ENCODE peak calls at places on chromosomes 5 and 9, in eight cellular contexts. One of them, this sample, is unnamed.
A peak's percentile ranks its signal among the peaks of the same experiment; 100 is the strongest.

GRCh38 chr9:137294684-137295312 is 7.3 kb downstream of the NRARP start:
- DNase-seq in substantia nigra: no peak
- DNase-seq in lower lobe of right lung: no peak
- DNase-seq in activated CD4-positive, alpha-beta T cell treated with anti-CD3 and anti-CD28 coated beads for 1 hour: no peak
- DNase-seq in WERI-Rb-1: peak; percentile 64
- DNase-seq in KBM-7: no peak
- DNase-seq in CD4-positive, alpha-beta T cell: no peak
- DNase-seq in neural progenitor cell: peak; percentile 44
- DNase-seq in this sample: peak; percentile 55

GRCh38 chr9:22645893-22646292 is 199.3 kb downstream of the DMRTA1 start:
- DNase-seq in lower lobe of right lung: no peak
- DNase-seq in WERI-Rb-1: no peak
- DNase-seq in CD4-positive, alpha-beta T cell: no peak
- DNase-seq in KBM-7: no peak
- DNase-seq in substantia nigra: no peak
- DNase-seq in neural progenitor cell: no peak
- DNase-seq in activated CD4-positive, alpha-beta T cell treated with anti-CD3 and anti-CD28 coated beads for 1 hour: no peak
- DNase-seq in this sample: no peak

GRCh38 chr9:121559183-121559582 is 59.5 kb upstream of the GGTA1 start:
- DNase-seq in activated CD4-positive, alpha-beta T cell treated with anti-CD3 and anti-CD28 coated beads for 1 hour: no peak
- DNase-seq in WERI-Rb-1: no peak
- DNase-seq in KBM-7: peak; percentile 90
- DNase-seq in lower lobe of right lung: no peak
- DNase-seq in substantia nigra: no peak
- DNase-seq in CD4-positive, alpha-beta T cell: no peak
- DNase-seq in neural progenitor cell: no peak
- DNase-seq in this sample: peak; percentile 15

GRCh38 chr9:113837349-113837748 is 38.8 kb upstream of the ZNF618 start:
- DNase-seq in CD4-positive, alpha-beta T cell: no peak
- DNase-seq in neural progenitor cell: no peak
- DNase-seq in substantia nigra: no peak
- DNase-seq in WERI-Rb-1: no peak
- DNase-seq in activated CD4-positive, alpha-beta T cell treated with anti-CD3 and anti-CD28 coated beads for 1 hour: no peak
- DNase-seq in lower lobe of right lung: no peak
- DNase-seq in KBM-7: no peak
- DNase-seq in this sample: no peak

GRCh38 chr9:116550728-116551436 is 136.2 kb upstream of the TRIM32 start:
- DNase-seq in CD4-positive, alpha-beta T cell: no peak
- DNase-seq in neural progenitor cell: peak; percentile 16
- DNase-seq in WERI-Rb-1: no peak
- DNase-seq in lower lobe of right lung: no peak
- DNase-seq in activated CD4-positive, alpha-beta T cell treated with anti-CD3 and anti-CD28 coated beads for 1 hour: no peak
- DNase-seq in KBM-7: no peak
- DNase-seq in substantia nigra: no peak
- DNase-seq in this sample: peak; percentile 71

GRCh38 chr5:173018352-173018751 is 34.8 kb downstream of the ATP6V0E1 start:
- DNase-seq in neural progenitor cell: no peak
- DNase-seq in lower lobe of right lung: no peak
- DNase-seq in activated CD4-positive, alpha-beta T cell treated with anti-CD3 and anti-CD28 coated beads for 1 hour: no peak
- DNase-seq in substantia nigra: no peak
- DNase-seq in KBM-7: no peak
- DNase-seq in CD4-positive, alpha-beta T cell: no peak
- DNase-seq in WERI-Rb-1: no peak
- DNase-seq in this sample: no peak

GRCh38 chr5:79792518-79792917 is 102.9 kb downstream of the CMYA5 start:
- DNase-seq in lower lobe of right lung: no peak
- DNase-seq in activated CD4-positive, alpha-beta T cell treated with anti-CD3 and anti-CD28 coated beads for 1 hour: no peak
- DNase-seq in substantia nigra: no peak
- DNase-seq in WERI-Rb-1: no peak
- DNase-seq in KBM-7: no peak
- DNase-seq in CD4-positive, alpha-beta T cell: no peak
- DNase-seq in neural progenitor cell: no peak
- DNase-seq in this sample: no peak

GRCh38 chr5:150783422-150783928 is 4.9 kb downstream of the SMIM3 start:
- DNase-seq in substantia nigra: no peak
- DNase-seq in KBM-7: peak; percentile 99
- DNase-seq in CD4-positive, alpha-beta T cell: peak; percentile 49
- DNase-seq in WERI-Rb-1: no peak
- DNase-seq in neural progenitor cell: no peak
- DNase-seq in activated CD4-positive, alpha-beta T cell treated with anti-CD3 and anti-CD28 coated beads for 1 hour: peak; percentile 36
- DNase-seq in lower lobe of right lung: no peak
- DNase-seq in this sample: peak; percentile 99

GRCh38 chr9:130333041-130334040 is 67.8 kb downstream of the HMCN2 start:
- DNase-seq in CD4-positive, alpha-beta T cell: no peak
- DNase-seq in activated CD4-positive, alpha-beta T cell treated with anti-CD3 and anti-CD28 coated beads for 1 hour: no peak
- DNase-seq in KBM-7: peak; percentile 43
- DNase-seq in substantia nigra: no peak
- DNase-seq in lower lobe of right lung: no peak
- DNase-seq in neural progenitor cell: no peak
- DNase-seq in WERI-Rb-1: peak; percentile 65
- DNase-seq in this sample: no peak

GRCh38 chr9:137458194-137459146 is 664 bp downstream of the NSMF start:
- DNase-seq in WERI-Rb-1: no peak
- DNase-seq in substantia nigra: peak; percentile 69
- DNase-seq in KBM-7: no peak
- DNase-seq in neural progenitor cell: peak; percentile 42
- DNase-seq in lower lobe of right lung: peak; percentile 57
- DNase-seq in activated CD4-positive, alpha-beta T cell treated with anti-CD3 and anti-CD28 coated beads for 1 hour: no peak
- DNase-seq in CD4-positive, alpha-beta T cell: no peak
- DNase-seq in this sample: no peak

GRCh38 chr9:80646211-80646610 is 1043.1 kb downstream of the TLE1 start:
- DNase-seq in KBM-7: no peak
- DNase-seq in neural progenitor cell: no peak
- DNase-seq in activated CD4-positive, alpha-beta T cell treated with anti-CD3 and anti-CD28 coated beads for 1 hour: no peak
- DNase-seq in CD4-positive, alpha-beta T cell: no peak
- DNase-seq in lower lobe of right lung: no peak
- DNase-seq in WERI-Rb-1: no peak
- DNase-seq in substantia nigra: no peak
- DNase-seq in this sample: no peak

GRCh38 chr5:171681667-171682066 is 104.0 kb upstream of the SMIM23 start:
- DNase-seq in neural progenitor cell: no peak
- DNase-seq in lower lobe of right lung: no peak
- DNase-seq in WERI-Rb-1: no peak
- DNase-seq in CD4-positive, alpha-beta T cell: no peak
- DNase-seq in activated CD4-positive, alpha-beta T cell treated with anti-CD3 and anti-CD28 coated beads for 1 hour: no peak
- DNase-seq in substantia nigra: no peak
- DNase-seq in KBM-7: no peak
- DNase-seq in this sample: peak; percentile 39

GRCh38 chr5:57779383-57780223 is 297.0 kb upstream of the ACTBL2 start:
- DNase-seq in neural progenitor cell: peak; percentile 69
- DNase-seq in KBM-7: peak; percentile 56
- DNase-seq in lower lobe of right lung: no peak
- DNase-seq in CD4-positive, alpha-beta T cell: no peak
- DNase-seq in activated CD4-positive, alpha-beta T cell treated with anti-CD3 and anti-CD28 coated beads for 1 hour: no peak
- DNase-seq in substantia nigra: peak; percentile 2
- DNase-seq in WERI-Rb-1: peak; percentile 42
- DNase-seq in this sample: peak; percentile 66

GRCh38 chr5:120985526-120985925 is 521.4 kb downstream of the PRR16 start:
- DNase-seq in neural progenitor cell: no peak
- DNase-seq in substantia nigra: no peak
- DNase-seq in activated CD4-positive, alpha-beta T cell treated with anti-CD3 and anti-CD28 coated beads for 1 hour: no peak
- DNase-seq in KBM-7: no peak
- DNase-seq in CD4-positive, alpha-beta T cell: no peak
- DNase-seq in lower lobe of right lung: no peak
- DNase-seq in WERI-Rb-1: no peak
- DNase-seq in this sample: no peak

GRCh38 chr9:118170032-118170955 is 466.1 kb downstream of the TLR4 start:
- DNase-seq in WERI-Rb-1: peak; percentile 77
- DNase-seq in substantia nigra: peak; percentile 66
- DNase-seq in CD4-positive, alpha-beta T cell: no peak
- DNase-seq in activated CD4-positive, alpha-beta T cell treated with anti-CD3 and anti-CD28 coated beads for 1 hour: no peak
- DNase-seq in neural progenitor cell: peak; percentile 84
- DNase-seq in lower lobe of right lung: no peak
- DNase-seq in KBM-7: peak; percentile 26
- DNase-seq in this sample: peak; percentile 40

GRCh38 chr5:51226420-51226735 is 156.9 kb upstream of the ISL1 start:
- DNase-seq in neural progenitor cell: peak; percentile 52
- DNase-seq in CD4-positive, alpha-beta T cell: no peak
- DNase-seq in activated CD4-positive, alpha-beta T cell treated with anti-CD3 and anti-CD28 coated beads for 1 hour: no peak
- DNase-seq in lower lobe of right lung: peak; percentile 50
- DNase-seq in WERI-Rb-1: no peak
- DNase-seq in KBM-7: no peak
- DNase-seq in substantia nigra: no peak
- DNase-seq in this sample: no peak

GRCh38 chr5:142978252-142978651 is 208.1 kb downstream of the ARHGAP26 start:
- DNase-seq in neural progenitor cell: no peak
- DNase-seq in CD4-positive, alpha-beta T cell: no peak
- DNase-seq in lower lobe of right lung: no peak
- DNase-seq in activated CD4-positive, alpha-beta T cell treated with anti-CD3 and anti-CD28 coated beads for 1 hour: no peak
- DNase-seq in KBM-7: no peak
- DNase-seq in substantia nigra: no peak
- DNase-seq in WERI-Rb-1: no peak
- DNase-seq in this sample: no peak

GRCh38 chr5:11815916-11816315 is 88.3 kb downstream of the CTNND2 start:
- DNase-seq in CD4-positive, alpha-beta T cell: no peak
- DNase-seq in activated CD4-positive, alpha-beta T cell treated with anti-CD3 and anti-CD28 coated beads for 1 hour: no peak
- DNase-seq in substantia nigra: no peak
- DNase-seq in neural progenitor cell: no peak
- DNase-seq in lower lobe of right lung: no peak
- DNase-seq in KBM-7: no peak
- DNase-seq in WERI-Rb-1: no peak
- DNase-seq in this sample: no peak

GRCh38 chr9:98430535-98430934 is 175.1 kb upstream of the TBC1D2 start:
- DNase-seq in CD4-positive, alpha-beta T cell: no peak
- DNase-seq in activated CD4-positive, alpha-beta T cell treated with anti-CD3 and anti-CD28 coated beads for 1 hour: no peak
- DNase-seq in substantia nigra: no peak
- DNase-seq in lower lobe of right lung: no peak
- DNase-seq in neural progenitor cell: no peak
- DNase-seq in WERI-Rb-1: peak; percentile 61
- DNase-seq in KBM-7: no peak
- DNase-seq in this sample: no peak

GRCh38 chr5:80933061-80933460 is 27.1 kb upstream of the RASGRF2 start:
- DNase-seq in substantia nigra: no peak
- DNase-seq in activated CD4-positive, alpha-beta T cell treated with anti-CD3 and anti-CD28 coated beads for 1 hour: no peak
- DNase-seq in CD4-positive, alpha-beta T cell: no peak
- DNase-seq in WERI-Rb-1: no peak
- DNase-seq in KBM-7: no peak
- DNase-seq in lower lobe of right lung: no peak
- DNase-seq in neural progenitor cell: no peak
- DNase-seq in this sample: no peak

GRCh38 chr9:121840838-121841760 is 189.7 kb downstream of the DAB2IP start:
- DNase-seq in activated CD4-positive, alpha-beta T cell treated with anti-CD3 and anti-CD28 coated beads for 1 hour: no peak
- DNase-seq in WERI-Rb-1: no peak
- DNase-seq in CD4-positive, alpha-beta T cell: no peak
- DNase-seq in lower lobe of right lung: no peak
- DNase-seq in KBM-7: peak; percentile 26
- DNase-seq in neural progenitor cell: no peak
- DNase-seq in substantia nigra: no peak
- DNase-seq in this sample: no peak

GRCh38 chr5:17238521-17239041 is 21.1 kb downstream of the BASP1 start:
- DNase-seq in CD4-positive, alpha-beta T cell: no peak
- DNase-seq in neural progenitor cell: no peak
- DNase-seq in activated CD4-positive, alpha-beta T cell treated with anti-CD3 and anti-CD28 coated beads for 1 hour: no peak
- DNase-seq in KBM-7: no peak
- DNase-seq in substantia nigra: no peak
- DNase-seq in lower lobe of right lung: no peak
- DNase-seq in WERI-Rb-1: no peak
- DNase-seq in this sample: no peak

GRCh38 chr5:108481355-108481931 is 99.5 kb upstream of the FBXL17 start:
- DNase-seq in KBM-7: peak; percentile 53
- DNase-seq in CD4-positive, alpha-beta T cell: no peak
- DNase-seq in neural progenitor cell: peak; percentile 57
- DNase-seq in lower lobe of right lung: no peak
- DNase-seq in activated CD4-positive, alpha-beta T cell treated with anti-CD3 and anti-CD28 coated beads for 1 hour: no peak
- DNase-seq in WERI-Rb-1: peak; percentile 11
- DNase-seq in substantia nigra: no peak
- DNase-seq in this sample: peak; percentile 37

GRCh38 chr5:35777358-35778087 is 79.2 kb upstream of the IL7R start:
- DNase-seq in activated CD4-positive, alpha-beta T cell treated with anti-CD3 and anti-CD28 coated beads for 1 hour: peak; percentile 50
- DNase-seq in substantia nigra: peak; percentile 50
- DNase-seq in neural progenitor cell: peak; percentile 92
- DNase-seq in CD4-positive, alpha-beta T cell: peak; percentile 71
- DNase-seq in WERI-Rb-1: peak; percentile 62
- DNase-seq in KBM-7: peak; percentile 76
- DNase-seq in lower lobe of right lung: peak; percentile 55
- DNase-seq in this sample: peak; percentile 86

GRCh38 chr5:98492258-98492657 is 281.2 kb upstream of the RGMB start:
- DNase-seq in neural progenitor cell: no peak
- DNase-seq in substantia nigra: no peak
- DNase-seq in CD4-positive, alpha-beta T cell: peak; percentile 0
- DNase-seq in WERI-Rb-1: no peak
- DNase-seq in lower lobe of right lung: no peak
- DNase-seq in activated CD4-positive, alpha-beta T cell treated with anti-CD3 and anti-CD28 coated beads for 1 hour: no peak
- DNase-seq in KBM-7: no peak
- DNase-seq in this sample: peak; percentile 0

GRCh38 chr9:133968966-133969617 is 23.0 kb downstream of the VAV2 start:
- DNase-seq in neural progenitor cell: no peak
- DNase-seq in WERI-Rb-1: no peak
- DNase-seq in activated CD4-positive, alpha-beta T cell treated with anti-CD3 and anti-CD28 coated beads for 1 hour: no peak
- DNase-seq in substantia nigra: no peak
- DNase-seq in CD4-positive, alpha-beta T cell: no peak
- DNase-seq in lower lobe of right lung: peak; percentile 41
- DNase-seq in KBM-7: no peak
- DNase-seq in this sample: no peak

GRCh38 chr9:97985058-97985861 is 2.1 kb downstream of the ANP32B start:
- DNase-seq in lower lobe of right lung: no peak
- DNase-seq in activated CD4-positive, alpha-beta T cell treated with anti-CD3 and anti-CD28 coated beads for 1 hour: peak; percentile 25
- DNase-seq in neural progenitor cell: peak; percentile 36
- DNase-seq in KBM-7: peak; percentile 49
- DNase-seq in substantia nigra: peak; percentile 28
- DNase-seq in CD4-positive, alpha-beta T cell: peak; percentile 23
- DNase-seq in WERI-Rb-1: peak; percentile 53
- DNase-seq in this sample: peak; percentile 27

GRCh38 chr5:75891020-75891419 is 173.8 kb upstream of the POC5 start:
- DNase-seq in WERI-Rb-1: no peak
- DNase-seq in lower lobe of right lung: no peak
- DNase-seq in substantia nigra: no peak
- DNase-seq in CD4-positive, alpha-beta T cell: no peak
- DNase-seq in neural progenitor cell: no peak
- DNase-seq in KBM-7: no peak
- DNase-seq in activated CD4-positive, alpha-beta T cell treated with anti-CD3 and anti-CD28 coated beads for 1 hour: no peak
- DNase-seq in this sample: no peak

This sample was measured in Kasumi-1.